ENCODE peak calls at places on chromosomes 12 and 14, in seven cellular contexts. T, Y, H, G, A, U and O are unnamed samples.

GRCh38 chr12:71164877-71165197 is 7.0 kb upstream of the TSPAN8 start:
- DNase-seq in T (no peak), Y (no peak), H (peak; percentile 45), G (no peak), A (no peak), U (no peak), O (no peak)

GRCh38 chr12:21989819-21990412 is 48.7 kb upstream of the ABCC9 start:
- DNase-seq in T (peak; percentile 66), Y (peak; percentile 13), H (peak; percentile 8), G (no peak), A (peak; percentile 39), U (peak; percentile 72), O (no peak)

GRCh38 chr12:49959570-49960473 is 1.9 kb upstream of the AQP5 start:
- DNase-seq in T (no peak), Y (peak; percentile 50), H (peak; percentile 44), G (no peak), A (peak; percentile 64), U (no peak), O (no peak)

GRCh38 chr12:54680374-54680773 is 32.2 kb upstream of the DCD start:
- DNase-seq in T (peak; percentile 10), Y (peak; percentile 56), H (no peak), G (no peak), A (peak; percentile 57), U (peak; percentile 17), O (peak; percentile 24)

GRCh38 chr12:62613092-62613491 is 146.5 kb downstream of the MON2 start:
- DNase-seq in T (no peak), Y (no peak), H (no peak), G (no peak), A (no peak), U (no peak), O (no peak)

GRCh38 chr12:3432868-3433267 is 58.1 kb upstream of the PRMT8 start:
- DNase-seq in T (no peak), Y (no peak), H (no peak), G (no peak), A (no peak), U (no peak), O (no peak)

GRCh38 chr12:47360771-47361388 is 281.1 kb upstream of the AMIGO2 start:
- DNase-seq in T (no peak), Y (no peak), H (no peak), G (no peak), A (no peak), U (no peak), O (peak; percentile 48)

GRCh38 chr12:25557830-25558436 is 4.8 kb upstream of the LMNTD1 start:
- DNase-seq in T (peak; percentile 43), Y (peak; percentile 54), H (peak; percentile 14), G (no peak), A (peak; percentile 48), U (peak; percentile 81), O (peak; percentile 53)

GRCh38 chr12:5428332-5429221 is 3.3 kb upstream of the NTF3 start:
- DNase-seq in T (peak; percentile 75), Y (no peak), H (no peak), G (no peak), A (no peak), U (peak; percentile 67), O (no peak)

GRCh38 chr14:42222924-42223471 is 616.3 kb downstream of the LRFN5 start:
- DNase-seq in T (peak; percentile 83), Y (no peak), H (peak; percentile 76), G (peak; percentile 67), A (peak; percentile 2), U (peak; percentile 88), O (peak; percentile 85)

GRCh38 chr14:76098047-76098446 is 53.7 kb upstream of the GPATCH2L start:
- DNase-seq in T (no peak), Y (no peak), H (no peak), G (no peak), A (no peak), U (no peak), O (no peak)

GRCh38 chr14:74038015-74038859 is 19.1 kb downstream of the BBOF1 start:
- DNase-seq in T (peak; percentile 64), Y (no peak), H (peak; percentile 32), G (no peak), A (peak; percentile 66), U (peak; percentile 62), O (peak; percentile 28)

GRCh38 chr12:113422030-113422900 is at the start of gene SDSL:
- DNase-seq in T (peak; percentile 80), Y (peak; percentile 48), H (peak; percentile 73), G (peak; percentile 76), A (peak; percentile 90), U (peak; percentile 89), O (peak; percentile 64)

GRCh38 chr12:131043401-131043871 is 89.7 kb downstream of the ADGRD1 start:
- DNase-seq in T (no peak), Y (no peak), H (no peak), G (no peak), A (no peak), U (no peak), O (no peak)

GRCh38 chr12:78470354-78471195 is 394.0 kb upstream of the SYT1 start:
- DNase-seq in T (peak; percentile 60), Y (peak; percentile 37), H (peak; percentile 42), G (no peak), A (peak; percentile 64), U (peak; percentile 63), O (peak; percentile 60)

GRCh38 chr14:20490563-20490962 is 14.8 kb upstream of the RNASE10 start:
- DNase-seq in T (no peak), Y (no peak), H (no peak), G (no peak), A (no peak), U (no peak), O (no peak)

GRCh38 chr14:64867182-64867581 is 12.5 kb downstream of the SPTB start:
- DNase-seq in T (no peak), Y (no peak), H (no peak), G (no peak), A (no peak), U (no peak), O (no peak)

GRCh38 chr14:36524874-36525745 is 5.1 kb upstream of the NKX2-1 start:
- DNase-seq in T (no peak), Y (peak; percentile 65), H (no peak), G (no peak), A (peak; percentile 78), U (peak; percentile 46), O (no peak)

GRCh38 chr14:33938131-33938949 is 12.5 kb downstream of the EGLN3 start:
- DNase-seq in T (no peak), Y (peak; percentile 76), H (no peak), G (peak; percentile 36), A (peak; percentile 65), U (peak; percentile 19), O (no peak)

GRCh38 chr12:105882404-105882803 is 256.4 kb downstream of the NUAK1 start:
- DNase-seq in T (no peak), Y (no peak), H (peak; percentile 54), G (no peak), A (no peak), U (peak; percentile 81), O (no peak)

GRCh38 chr14:57837267-57837666 is 28.6 kb downstream of the SLC35F4 start:
- DNase-seq in T (no peak), Y (no peak), H (no peak), G (no peak), A (no peak), U (no peak), O (no peak)

GRCh38 chr14:32201816-32202467 is at the start of gene RNU6-7:
- DNase-seq in T (peak; percentile 17), Y (no peak), H (peak; percentile 18), G (no peak), A (peak; percentile 78), U (peak; percentile 27), O (no peak)

GRCh38 chr14:20618328-20618749 is 23.2 kb downstream of the OR6S1 start:
- DNase-seq in T (no peak), Y (no peak), H (no peak), G (no peak), A (peak; percentile 37), U (no peak), O (no peak)

GRCh38 chr12:54475542-54475941 is 2.1 kb upstream of the GTSF1 start:
- DNase-seq in T (no peak), Y (no peak), H (no peak), G (no peak), A (no peak), U (peak; percentile 75), O (no peak)

GRCh38 chr12:132804426-132804861 is 24.2 kb downstream of the GOLGA3 start:
- DNase-seq in T (no peak), Y (no peak), H (no peak), G (no peak), A (peak; percentile 29), U (peak; percentile 36), O (no peak)

GRCh38 chr12:52673216-52673615 is 7.0 kb downstream of the KRT1 start:
- DNase-seq in T (no peak), Y (no peak), H (peak; percentile 1), G (no peak), A (peak; percentile 14), U (no peak), O (no peak)
- H3K4me2 ChIP-seq in T (no peak overlapping the region), Y (peak overlapping the region; percentile 39), H (no peak overlapping the region), G (no peak overlapping the region), A (no peak overlapping the region), U (no peak overlapping the region), O (no peak overlapping the region)

GRCh38 chr12:63862187-63863107 is 17.9 kb downstream of the SRGAP1 start:
- DNase-seq in T (no peak), Y (peak; percentile 54), H (peak; percentile 23), G (no peak), A (peak; percentile 96), U (peak; percentile 67), O (no peak)
- H3K4me2 ChIP-seq in T (peak overlapping the region; percentile 1), Y (peak overlapping the region; percentile 58), H (peak overlapping the region; percentile 22), G (no peak overlapping the region), A (peak overlapping the region; percentile 87), U (peak overlapping the region; percentile 56), O (no peak overlapping the region)

DNA sequence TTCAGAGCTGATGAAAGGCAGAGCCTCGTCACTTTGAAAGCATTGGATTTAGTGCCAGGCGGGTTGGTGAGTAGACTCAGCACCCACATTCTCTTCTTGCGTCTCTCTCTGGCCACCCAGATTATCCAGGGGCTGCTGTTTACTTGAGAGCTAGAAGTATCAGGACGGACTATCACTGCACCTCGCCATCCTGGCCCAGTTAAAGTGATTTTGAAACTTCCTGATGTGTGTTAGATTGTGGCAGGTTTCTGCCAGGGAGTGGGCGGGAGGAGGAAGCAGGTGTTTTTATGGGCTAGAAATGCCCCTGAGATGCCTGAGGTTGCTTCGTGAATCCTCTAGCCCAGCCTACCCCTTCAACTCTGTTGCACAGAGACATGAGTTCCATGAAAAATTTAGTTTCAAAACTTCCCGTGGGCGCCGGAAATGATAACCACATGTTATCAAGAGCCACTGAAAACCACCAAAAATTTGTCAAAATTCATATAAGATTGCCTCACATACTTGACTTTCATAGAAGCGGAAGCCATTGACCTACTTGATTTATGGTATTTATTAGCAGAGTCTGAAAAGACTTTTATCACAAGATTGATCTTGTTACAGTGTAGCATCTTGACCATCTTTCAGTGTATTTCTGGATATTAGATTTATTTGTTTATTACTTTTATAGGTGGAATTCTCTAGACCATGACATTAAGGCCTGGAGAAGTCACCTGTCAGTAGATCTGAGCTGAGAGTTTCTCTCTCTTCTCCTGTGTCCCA is 466.0 kb downstream of the RAD51B start:
- DNase-seq in T (no peak), Y (no peak), H (no peak), G (peak; percentile 91), A (no peak), U (peak; percentile 23), O (no peak)
- H3K4me2 ChIP-seq in T (no peak overlapping the region), Y (no peak overlapping the region), H (no peak overlapping the region), G (peak overlapping the region; percentile 53), A (no peak overlapping the region), U (no peak overlapping the region), O (no peak overlapping the region)

DNA sequence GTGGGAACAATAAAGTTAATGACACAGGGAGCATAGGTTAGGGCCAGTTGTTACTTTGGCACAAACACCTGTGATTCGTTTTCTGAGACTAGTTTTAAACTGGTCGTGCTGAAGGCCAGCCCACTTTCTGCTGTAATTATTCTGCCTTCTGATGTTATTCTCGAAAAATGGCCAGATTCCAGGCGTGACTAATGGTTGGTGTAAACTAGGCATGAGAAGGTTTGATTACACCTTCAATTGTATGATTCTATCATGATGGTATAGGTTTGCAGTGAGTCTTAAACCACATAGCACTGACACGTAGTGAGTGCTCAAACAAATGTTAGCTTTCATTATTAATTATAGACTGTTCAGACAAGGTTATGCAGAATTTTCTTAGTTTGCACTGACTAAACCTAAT is 39.0 kb downstream of the CKB start:
- DNase-seq in T (peak; percentile 98), Y (no peak), H (peak; percentile 92), G (no peak), A (no peak), U (peak; percentile 92), O (no peak)
- H3K4me2 ChIP-seq in T (peak overlapping the region; percentile 76), Y (no peak overlapping the region), H (peak overlapping the region; percentile 59), G (no peak overlapping the region), A (no peak overlapping the region), U (peak overlapping the region; percentile 13), O (no peak overlapping the region)